ENCODE peak calls at places on chromosome 3, in six cellular contexts. K is coronary artery, V is psoas muscle, A is PC-9, E is heart left ventricle, G is cardiac muscle cell. R is an unnamed sample.

GRCh38 chr3:171311784-171312183 is 148.4 kb downstream of the TNIK start:
- DNase-seq in K (no peak), E (no peak), A (no peak), V (no peak), G (peak), R (no peak)

GRCh38 chr3:155185623-155186022 is 105.5 kb downstream of the MME start:
- DNase-seq in K (no peak), E (no peak), A (no peak), V (no peak), G (peak), R (peak)

GRCh38 chr3:11565492-11565891 is 78.2 kb downstream of the VGLL4 start:
- DNase-seq in G (no peak), K (no peak), E (no peak), V (no peak), A (no peak), R (no peak)

GRCh38 chr3:19945405-19946290 is 1.2 kb upstream of the RAB5A start:
- DNase-seq in A (no peak), K (no peak), E (no peak), V (no peak), G (no peak), R (no peak)

GRCh38 chr3:172153335-172153861 is 114.0 kb downstream of the FNDC3B start:
- DNase-seq in E (peak), V (peak), K (peak), A (peak), G (peak), R (peak)

GRCh38 chr3:151283907-151284461 is 5.6 kb upstream of the P2RY14 start:
- DNase-seq in V (no peak), A (no peak), G (peak), E (peak), K (no peak), R (no peak)

GRCh38 chr3:124671123-124671522 is 59.1 kb upstream of the UMPS start:
- DNase-seq in V (no peak), G (no peak), A (no peak), K (no peak), E (no peak), R (no peak)

GRCh38 chr3:187610926-187611545 is 59.2 kb downstream of the SST start:
- DNase-seq in V (no peak), A (no peak), E (no peak), G (peak), K (no peak), R (peak)

GRCh38 chr3:30659270-30660127 is 53.1 kb downstream of the TGFBR2 start:
- DNase-seq in G (peak), K (no peak), V (no peak), A (peak), E (no peak), R (peak)

GRCh38 chr3:180017846-180018245 is 18.9 kb downstream of the PEX5L start:
- DNase-seq in E (no peak), A (no peak), K (no peak), V (no peak), G (no peak), R (no peak)

GRCh38 chr3:184666422-184666821 is 45.4 kb downstream of the MAGEF1 start:
- DNase-seq in K (no peak), E (no peak), A (no peak), G (no peak), V (no peak), R (no peak)

GRCh38 chr3:141387446-141388030 is 19.2 kb downstream of the ZBTB38 start:
- DNase-seq in V (no peak), K (no peak), G (no peak), A (no peak), E (no peak), R (no peak)

GRCh38 chr3:30692498-30693130 is 86.2 kb downstream of the TGFBR2 start:
- DNase-seq in A (no peak), V (no peak), E (no peak), G (no peak), K (no peak), R (no peak)

GRCh38 chr3:149368201-149368849 is 9.1 kb downstream of the TM4SF1 start:
- DNase-seq in K (no peak), G (no peak), V (no peak), A (no peak), E (no peak), R (no peak)

GRCh38 chr3:71109241-71109976 is 474.1 kb downstream of the FOXP1 start:
- DNase-seq in G (peak), V (no peak), K (no peak), E (no peak), A (peak), R (no peak)

GRCh38 chr3:179973024-179973423 is 63.7 kb downstream of the PEX5L start:
- DNase-seq in E (no peak), V (no peak), A (no peak), G (no peak), K (no peak), R (no peak)

GRCh38 chr3:72892081-72892763 is 4.4 kb downstream of the GXYLT2 start:
- DNase-seq in E (no peak), G (peak), A (no peak), K (no peak), V (no peak), R (peak)

GRCh38 chr3:9247361-9248231 is 1.9 kb downstream of the SRGAP3 start:
- DNase-seq in A (no peak), E (no peak), V (no peak), K (peak), G (no peak), R (no peak)

GRCh38 chr3:187210555-187211327 is 13.5 kb downstream of the RTP1 start:
- DNase-seq in A (no peak), E (no peak), K (no peak), V (no peak), G (peak), R (peak)

GRCh38 chr3:143265501-143266070 is 146.0 kb downstream of the CHST2 start:
- DNase-seq in V (no peak), E (no peak), G (no peak), A (peak), K (no peak), R (no peak)

GRCh38 chr3:177724020-177724638 is 526.8 kb upstream of the TBL1XR1 start:
- DNase-seq in A (no peak), G (peak), K (peak), V (peak), E (peak), R (no peak)

GRCh38 chr3:22117751-22118346 is 366.8 kb upstream of the ZNF385D start:
- DNase-seq in K (no peak), V (no peak), A (no peak), E (no peak), G (peak), R (peak)

GRCh38 chr3:94453864-94454263 is 391.0 kb downstream of the NSUN3 start:
- DNase-seq in K (no peak), G (no peak), V (no peak), E (no peak), A (no peak), R (no peak)

GRCh38 chr3:105274958-105275357 is 91.8 kb upstream of the ALCAM start:
- DNase-seq in K (no peak), A (peak), G (peak), V (no peak), E (no peak), R (no peak)
- H3K4me3 ChIP-seq in K (no peak), A (no peak), G (no peak), V (no peak), E (no peak), R (no peak)

GRCh38 chr3:53109822-53110771 is 20.1 kb downstream of the RFT1 start:
- DNase-seq in K (no peak), E (no peak), A (no peak), V (peak), G (peak), R (no peak)
- TF ChIP-seq CTCF in K (no peak), E (peak), A (peak), V (peak), G (peak), R (peak)

GRCh38 chr3:25831578-25831977 is 41.7 kb downstream of the OXSM start:
- DNase-seq in G (peak), K (no peak), E (no peak), V (no peak), A (no peak), R (peak)

GRCh38 chr3:25826510-25826909 is 36.6 kb downstream of the OXSM start:
- DNase-seq in A (no peak), E (no peak), V (no peak), K (no peak), G (no peak), R (no peak)

GRCh38 chr3:25836579-25836978 is 46.7 kb downstream of the OXSM start:
- DNase-seq in A (no peak), K (no peak), V (no peak), E (no peak), G (no peak), R (no peak)

GRCh38 chr3:25834346-25834745 is 44.5 kb downstream of the OXSM start:
- DNase-seq in E (no peak), K (no peak), G (no peak), V (no peak), A (no peak), R (no peak)

GRCh38 chr3:25830373-25831305 is 40.7 kb downstream of the OXSM start:
- DNase-seq in V (no peak), G (no peak), E (no peak), A (no peak), K (no peak), R (no peak)
- H3K4me3 ChIP-seq in V (no peak), G (no peak), E (no peak), A (no peak), K (no peak), R (no peak)

DNA sequence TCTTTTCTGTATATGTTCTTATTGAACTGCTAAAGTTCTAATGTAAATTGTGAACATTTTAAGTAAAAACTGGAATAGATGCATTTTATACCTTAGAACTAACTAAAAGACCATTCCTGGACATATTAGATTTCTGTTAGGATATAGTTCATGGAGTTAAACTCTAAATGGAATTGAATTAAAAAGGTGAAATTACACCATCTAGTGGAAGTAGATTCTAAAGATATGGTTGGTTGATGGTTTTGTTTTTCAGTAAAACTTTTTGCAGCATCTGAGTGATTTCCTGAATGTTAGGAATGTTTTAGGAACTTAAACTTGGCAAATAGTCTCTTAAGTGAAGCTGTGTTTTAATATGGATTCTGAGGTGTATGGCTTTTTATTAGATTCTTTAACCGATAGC is 96.8 kb downstream of the SLMAP start:
- DNase-seq in G (peak), K (no peak), V (no peak), E (no peak), A (no peak), R (peak)
- TF ChIP-seq CTCF in G (peak), K (no peak), V (peak), E (peak), A (peak), R (no peak)

GRCh38 chr3:78979083-78979482 is 788.7 kb downstream of the ROBO1 start:
- DNase-seq in A (no peak), E (no peak), V (no peak), G (no peak), K (no peak), R (no peak)
- H3K4me3 ChIP-seq in A (no peak), E (no peak), V (no peak), G (no peak), K (no peak), R (no peak)

DNA sequence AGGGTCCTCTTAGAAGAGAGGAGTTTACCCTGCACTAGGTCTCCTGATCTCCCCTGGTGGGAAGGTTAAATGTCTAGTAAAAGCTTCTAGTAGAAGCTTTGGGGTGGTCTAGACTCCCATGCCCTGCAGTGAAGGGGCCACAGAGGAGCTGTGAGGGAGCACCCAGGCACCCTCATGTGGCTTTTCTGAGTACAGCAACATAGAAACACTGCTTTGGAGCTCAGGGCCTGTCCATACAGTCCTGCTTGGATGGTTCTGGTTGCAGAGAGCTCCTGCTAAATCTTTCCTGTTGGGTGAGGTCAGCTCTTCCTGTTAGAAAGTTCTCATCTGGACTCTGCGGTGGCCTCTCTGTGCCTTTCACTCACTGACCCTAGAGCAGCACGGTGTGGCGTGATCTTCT is 47.8 kb downstream of the GPD1L start:
- DNase-seq in E (no peak), K (no peak), G (no peak), V (no peak), A (no peak), R (no peak)
- TF ChIP-seq CTCF in E (no peak), K (no peak), G (peak), V (no peak), A (peak), R (peak)

GRCh38 chr3:120450914-120451669 is at the start of gene FSTL1:
- DNase-seq in E (peak), A (peak), G (peak), K (peak), V (peak), R (no peak)

GRCh38 chr3:120451670-120452220 is 953 bp upstream of the FSTL1 start:
- DNase-seq in K (peak), A (no peak), E (no peak), G (no peak), V (no peak), R (no peak)

GRCh38 chr3:120449701-120450216 is 1.0 kb downstream of the FSTL1 start:
- DNase-seq in V (no peak), G (peak), A (no peak), E (no peak), K (no peak), R (no peak)

GRCh38 chr3:120448707-120449650 is 1.8 kb downstream of the FSTL1 start:
- DNase-seq in K (peak), V (peak), A (peak), G (peak), E (peak), R (peak)

GRCh38 chr3:120450261-120450913 is 405 bp downstream of the FSTL1 start:
- DNase-seq in V (peak), E (peak), K (peak), A (peak), G (peak), R (no peak)
- H3K4me3 ChIP-seq in V (peak), E (peak), K (peak), A (peak), G (peak), R (peak)

DNA sequence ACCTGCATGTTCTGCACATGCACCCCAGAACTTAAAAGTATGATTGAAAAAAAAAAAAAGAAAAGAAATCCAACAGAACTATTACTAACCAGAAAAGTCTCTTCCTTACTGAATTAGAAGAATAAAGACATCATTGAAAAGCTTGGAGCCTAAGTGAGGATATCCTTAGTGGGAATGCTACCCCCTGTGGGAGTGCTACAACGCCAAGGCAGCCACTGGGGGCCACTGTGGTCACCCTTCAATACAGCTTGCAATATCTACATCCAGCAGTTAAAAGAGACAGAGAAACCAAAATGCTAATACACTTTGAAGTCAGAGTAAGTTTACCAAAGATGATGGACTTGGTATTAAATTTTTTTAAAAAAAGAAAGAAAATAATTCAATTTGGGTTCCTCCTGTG is 292.0 kb downstream of the PLCL2 start:
- DNase-seq in K (no peak), A (no peak), E (no peak), V (no peak), G (peak), R (no peak)
- TF ChIP-seq CTCF in K (no peak), A (no peak), E (no peak), V (no peak), G (no peak), R (no peak)